ENCODE peak calls at places on chromosomes 12 and 14, in five cellular contexts. E, X, V, R and P are unnamed samples. For H3K4me1, the result is how much of the 10 kb centered on the place peaks cover.

GRCh38 chr12:19183121-19183838 is 53.7 kb downstream of the PLEKHA5 start:
- DNase-seq in E (peak), X (no peak), V (no peak), R (no peak), P (no peak)

GRCh38 chr14:102848830-102849521 is 71.7 kb downstream of the TRAF3 start:
- DNase-seq in E (no peak), X (no peak), V (no peak), R (no peak), P (no peak)

GRCh38 chr12:69298133-69298532 is 50.0 kb upstream of the LYZ start:
- DNase-seq in E (no peak), X (no peak), V (no peak), R (no peak), P (no peak)

GRCh38 chr14:41280745-41281144 is 325.9 kb upstream of the LRFN5 start:
- DNase-seq in E (peak), X (no peak), V (no peak), R (no peak), P (no peak)

GRCh38 chr12:95224202-95225170 is 6.9 kb downstream of the VEZT start:
- DNase-seq in E (peak), X (no peak), V (no peak), R (no peak), P (no peak)

GRCh38 chr12:18696971-18697602 is 40.7 kb downstream of the PLCZ1 start:
- DNase-seq in E (peak), X (no peak), V (no peak), R (no peak), P (no peak)

GRCh38 chr14:96090441-96091148 is 51.4 kb downstream of the C14orf132 start:
- DNase-seq in E (peak), X (no peak), V (no peak), R (no peak), P (no peak)

GRCh38 chr12:108308432-108308831 is 30.7 kb downstream of the CMKLR1 start:
- DNase-seq in E (no peak), X (no peak), V (no peak), R (no peak), P (no peak)

GRCh38 chr14:100902792-100903191 is 730 bp downstream of the RTL1 start:
- DNase-seq in E (no peak), X (peak), V (no peak), R (no peak), P (no peak)

GRCh38 chr14:94320243-94320642 is 2.9 kb downstream of the SERPINA6 start:
- DNase-seq in E (no peak), X (no peak), V (no peak), R (no peak), P (no peak)

GRCh38 chr14:26527095-26527494 is 70.7 kb downstream of the NOVA1 start:
- DNase-seq in E (peak), X (no peak), V (no peak), R (no peak), P (no peak)

GRCh38 chr12:75820848-75821578 is 210.6 kb downstream of the PHLDA1 start:
- DNase-seq in E (no peak), X (no peak), V (no peak), R (peak), P (no peak)

GRCh38 chr14:102951034-102951433 is 28.6 kb downstream of the AMN start:
- DNase-seq in E (no peak), X (no peak), V (no peak), R (no peak), P (no peak)

GRCh38 chr12:80877706-80878384 is 59.9 kb downstream of the LIN7A start:
- DNase-seq in E (peak), X (no peak), V (no peak), R (no peak), P (no peak)

GRCh38 chr12:39105111-39105510 is 199.7 kb upstream of the CPNE8 start:
- DNase-seq in E (no peak), X (no peak), V (no peak), R (no peak), P (no peak)

GRCh38 chr14:74469548-74470518 is 23.3 kb downstream of the NPC2 start:
- DNase-seq in E (no peak), X (no peak), V (no peak), R (no peak), P (no peak)

GRCh38 chr14:33567003-33567735 is 383.7 kb downstream of the EGLN3 start:
- DNase-seq in E (no peak), X (no peak), V (no peak), R (peak), P (no peak)

GRCh38 chr14:50795127-50795526 is 35.8 kb downstream of the NIN start:
- DNase-seq in E (no peak), X (no peak), V (no peak), R (no peak), P (no peak)

GRCh38 chr14:45698462-45699134 is 445.6 kb upstream of the MIS18BP1 start:
- DNase-seq in E (peak), X (no peak), V (no peak), R (no peak), P (no peak)

GRCh38 chr12:100461330-100461973 is 12.2 kb upstream of the NR1H4 start:
- DNase-seq in E (no peak), X (no peak), V (no peak), R (no peak), P (no peak)

GRCh38 chr12:89309452-89309802 is 42.9 kb downstream of the DUSP6 start:
- DNase-seq in E (peak), X (no peak), V (no peak), R (no peak), P (no peak)

GRCh38 chr12:54227376-54227775 is 38.6 kb upstream of the SMUG1 start:
- DNase-seq in E (no peak), X (no peak), V (no peak), R (no peak), P (no peak)

GRCh38 chr12:93802293-93802692 is 125.1 kb downstream of the CRADD start:
- DNase-seq in E (no peak), X (no peak), V (no peak), R (no peak), P (no peak)

GRCh38 chr12:6604254-6605029 is 2.7 kb downstream of the CHD4 start:
- DNase-seq in E (no peak), X (no peak), V (no peak), R (no peak), P (no peak)

GRCh38 chr12:86600664-86601231 is 344.6 kb upstream of the MGAT4C start:
- DNase-seq in E (no peak), X (peak), V (no peak), R (no peak), P (no peak)

GRCh38 chr14:70186826-70187483 is 1.8 kb downstream of the SLC8A3 start:
- DNase-seq in E (no peak), X (peak), V (no peak), R (no peak), P (no peak)

GRCh38 chr12:15220961-15221885 is at the start of gene RERG:
- DNase-seq in E (peak), X (peak), V (peak), R (peak), P (peak)

GRCh38 chr14:24132061-24132685 is 1.7 kb downstream of the FITM1 start:
- DNase-seq in E (no peak), X (no peak), V (no peak), R (no peak), P (no peak)

GRCh38 chr12:77435446-77436091 is 370.2 kb upstream of the E2F7 start:
- DNase-seq in E (no peak), X (no peak), V (no peak), R (no peak), P (no peak)

GRCh38 chr12:55906056-55906455 is 21.6 kb downstream of the PYM1 start:
- DNase-seq in E (no peak), X (no peak), V (no peak), R (no peak), P (no peak)

GRCh38 chr12:88057994-88058718 is 29.0 kb upstream of the C12orf50 start:
- DNase-seq in E (no peak), X (no peak), V (no peak), R (no peak), P (no peak)

GRCh38 chr14:101351769-101352168 is 209.5 kb upstream of the DIO3 start:
- DNase-seq in E (no peak), X (no peak), V (no peak), R (no peak), P (no peak)

GRCh38 chr12:1872448-1872847 is 46.0 kb downstream of the CACNA2D4 start:
- DNase-seq in E (no peak), X (no peak), V (no peak), R (no peak), P (no peak)

GRCh38 chr12:56461235-56462159 is 6.9 kb upstream of the SPRYD4 start:
- DNase-seq in E (peak), X (no peak), V (no peak), R (peak), P (no peak)

GRCh38 chr14:88204221-88204620 is 118.8 kb downstream of the KCNK10 start:
- DNase-seq in E (no peak), X (no peak), V (no peak), R (no peak), P (no peak)

GRCh38 chr12:122395319-122395718 is 27.1 kb downstream of the CLIP1 start:
- DNase-seq in E (peak), X (no peak), V (no peak), R (peak), P (no peak)

GRCh38 chr12:51368640-51369517 is 22.3 kb downstream of the GALNT6 start:
- DNase-seq in E (no peak), X (peak), V (no peak), R (no peak), P (no peak)

GRCh38 chr12:51372021-51372420 is 19.2 kb downstream of the GALNT6 start:
- DNase-seq in E (no peak), X (no peak), V (no peak), R (no peak), P (no peak)

GRCh38 chr12:51371295-51371953 is 19.8 kb downstream of the GALNT6 start:
- DNase-seq in E (peak), X (peak), V (peak), R (peak), P (peak)

GRCh38 chr12:51369581-51369980 is 21.6 kb downstream of the GALNT6 start:
- DNase-seq in E (no peak), X (no peak), V (no peak), R (no peak), P (no peak)

DNA sequence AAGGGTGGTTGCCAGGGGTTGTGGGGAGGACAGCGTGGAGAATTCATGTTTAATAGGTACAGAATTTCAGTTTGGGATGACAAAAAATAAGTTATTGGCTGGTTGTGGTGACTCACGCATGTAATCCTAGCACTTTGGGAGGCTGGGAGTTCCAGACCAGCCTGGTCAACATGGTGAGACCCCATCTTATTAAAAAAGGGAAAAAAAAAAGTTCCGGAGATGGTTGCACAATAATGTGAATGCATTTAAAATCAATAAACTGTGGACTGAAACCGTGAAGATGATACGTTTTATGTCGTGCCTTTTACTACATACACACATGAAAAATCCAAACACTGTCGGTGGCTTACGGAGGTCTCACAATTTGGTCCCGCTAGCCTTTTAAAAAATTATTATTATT is 20.5 kb downstream of the GALNT6 start:
- DNase-seq in E (peak), X (no peak), V (no peak), R (no peak), P (no peak)
- H3K4me1 ChIP-seq in E (under half), X (under half), V (under half), R (under half), P (under half)

DNA sequence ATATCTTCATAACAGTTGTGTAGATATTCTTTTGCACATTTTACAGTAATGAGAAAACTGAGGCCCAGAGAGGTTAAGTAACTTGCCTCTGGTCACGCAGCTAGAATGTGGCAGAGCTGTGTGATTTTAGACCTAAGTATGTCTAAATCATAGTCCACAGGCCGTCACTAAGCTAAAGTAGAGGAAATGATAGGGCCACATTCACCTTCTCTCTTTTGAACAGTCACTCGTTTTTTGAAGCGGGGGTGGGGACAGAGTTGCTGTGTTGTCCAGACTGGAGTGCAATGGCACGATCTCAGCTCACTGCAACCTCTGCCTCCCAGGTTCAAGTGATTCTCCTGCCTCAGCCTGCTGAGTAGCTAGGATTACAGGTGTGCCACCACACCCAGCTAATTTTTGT is 68.5 kb downstream of the RASSF3 start:
- DNase-seq in E (no peak), X (no peak), V (no peak), R (no peak), P (no peak)
- H3K4me2 ChIP-seq in E (no peak), X (no peak), V (no peak), R (no peak), P (no peak)

GRCh38 chr12:14164266-14164665 is 182.9 kb upstream of the GRIN2B start:
- DNase-seq in E (no peak), X (no peak), V (no peak), R (no peak), P (no peak)

GRCh38 chr12:14171111-14171510 is 189.7 kb upstream of the GRIN2B start:
- DNase-seq in E (no peak), X (no peak), V (no peak), R (no peak), P (no peak)

DNA sequence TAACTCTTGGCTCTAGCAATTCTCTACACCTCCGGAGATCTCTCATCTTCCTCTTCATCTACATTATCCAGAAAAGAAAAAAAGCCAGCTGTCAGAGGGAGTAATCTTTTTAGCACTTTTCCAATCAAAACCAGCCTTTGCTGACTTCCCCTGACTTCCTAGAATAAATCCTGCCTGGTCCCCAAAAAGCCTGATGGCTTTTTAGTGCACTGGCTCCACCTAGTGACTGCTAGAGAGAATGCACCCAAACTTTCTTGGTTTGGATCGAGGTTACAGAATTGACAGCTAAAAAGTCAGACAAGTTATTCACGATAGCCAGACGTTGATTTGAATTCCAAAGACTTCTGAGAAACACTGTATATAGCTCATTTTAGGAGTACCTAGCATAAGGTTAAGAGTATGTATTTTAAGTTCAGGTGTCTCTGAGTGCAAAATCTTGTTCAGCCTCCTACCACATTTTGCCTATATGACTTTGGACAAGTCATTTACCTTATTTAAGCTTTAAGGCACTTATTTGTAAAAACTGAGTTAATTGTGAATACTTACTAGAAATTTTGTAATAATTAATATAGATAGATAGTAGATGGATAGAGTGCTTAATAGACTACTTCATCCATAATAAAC is 185.7 kb upstream of the GRIN2B start:
- DNase-seq in E (peak), X (peak), V (no peak), R (peak), P (peak)
- H2BK12ac ChIP-seq in E (no peak), X (no peak), V (no peak), R (no peak), P (no peak)

GRCh38 chr14:77131871-77132486 is 9.6 kb downstream of the ZDHHC22 start:
- DNase-seq in E (no peak), X (no peak), V (no peak), R (no peak), P (no peak)

GRCh38 chr14:77139022-77139421 is 2.6 kb downstream of the ZDHHC22 start:
- DNase-seq in E (no peak), X (no peak), V (no peak), R (no peak), P (no peak)

GRCh38 chr14:77130386-77130785 is 11.2 kb downstream of the ZDHHC22 start:
- DNase-seq in E (no peak), X (peak), V (no peak), R (no peak), P (no peak)

GRCh38 chr14:77131206-77131605 is 10.4 kb downstream of the ZDHHC22 start:
- DNase-seq in E (no peak), X (peak), V (no peak), R (no peak), P (no peak)

GRCh38 chr14:77133718-77134338 is 7.8 kb downstream of the ZDHHC22 start:
- DNase-seq in E (peak), X (peak), V (peak), R (peak), P (peak)
- H3K4me1 ChIP-seq in E (under half), X (under half), V (under half), R (under half), P (under half)

GRCh38 chr12:65187665-65188064 is 18.3 kb downstream of the LEMD3 start:
- DNase-seq in E (no peak), X (no peak), V (no peak), R (no peak), P (no peak)

GRCh38 chr12:65184176-65184857 is 14.9 kb downstream of the LEMD3 start:
- DNase-seq in E (no peak), X (no peak), V (no peak), R (no peak), P (no peak)

GRCh38 chr12:65184858-65185229 is 15.5 kb downstream of the LEMD3 start:
- DNase-seq in E (no peak), X (no peak), V (no peak), R (no peak), P (no peak)

DNA sequence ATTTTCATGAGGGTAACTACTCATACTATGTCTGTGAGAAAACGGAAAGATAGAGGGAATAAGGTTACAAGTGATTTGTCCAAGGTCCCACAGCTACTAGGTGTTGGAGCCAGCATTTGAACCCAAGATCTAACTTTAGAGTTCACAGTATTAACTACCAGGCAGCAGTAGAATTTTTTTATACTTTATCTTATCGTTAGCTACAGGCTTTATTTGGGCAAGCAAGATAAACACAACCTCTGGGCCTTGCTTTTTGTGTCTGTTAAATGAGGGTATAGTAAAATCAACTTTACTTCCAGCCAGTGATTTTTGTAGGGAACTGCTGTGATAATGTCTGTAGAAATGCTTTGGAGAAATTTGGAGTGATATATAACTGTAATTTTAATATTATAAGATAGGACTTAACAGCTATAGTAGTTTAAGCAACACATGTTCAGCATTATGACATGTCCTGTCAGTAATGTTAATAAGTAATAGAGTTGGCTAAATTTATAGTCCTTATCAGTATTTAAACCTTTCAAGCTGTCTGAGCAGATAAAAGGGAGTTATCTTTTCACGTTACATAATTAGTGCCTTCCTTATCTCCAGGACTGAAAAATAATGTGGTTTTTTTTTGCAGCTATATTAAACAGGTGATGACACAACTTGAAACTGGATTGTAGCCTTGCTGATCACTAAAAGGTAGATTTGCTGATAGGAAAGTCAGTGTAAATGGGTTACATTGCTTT is 12.8 kb downstream of the LEMD3 start:
- DNase-seq in E (no peak), X (no peak), V (no peak), R (no peak), P (no peak)
- H3K4me2 ChIP-seq in E (no peak), X (no peak), V (no peak), R (no peak), P (no peak)